ENCODE peak calls at places on chromosomes 3 and 15, in five cellular contexts. B is A549, G is HepG2, I is K562, Q is GM12878. Z is an unnamed sample.

GRCh38 chr3:60147249-60147648 is 1097.4 kb upstream of the CFAP20DC start:
- DNase-seq in B (no peak), I (no peak), G (no peak), Q (no peak), Z (peak)

GRCh38 chr3:86814918-86815655 is 175.9 kb downstream of the VGLL3 start:
- DNase-seq in G (no peak), I (no peak), Q (no peak), B (no peak), Z (no peak)

GRCh38 chr3:194711286-194711685 is 25.6 kb downstream of the FAM43A start:
- DNase-seq in G (no peak), I (no peak), B (no peak), Q (no peak), Z (no peak)

GRCh38 chr3:45365060-45365459 is 23.3 kb upstream of the LARS2 start:
- DNase-seq in G (no peak), I (no peak), Q (no peak), B (no peak), Z (no peak)

GRCh38 chr3:23202921-23203650 is at the start of gene UBE2E2:
- DNase-seq in I (peak), Q (no peak), G (no peak), B (peak), Z (peak)

GRCh38 chr3:149563114-149563513 is 88.6 kb downstream of the TM4SF4 start:
- DNase-seq in B (no peak), I (no peak), Q (no peak), G (no peak), Z (no peak)

GRCh38 chr3:123661973-123662372 is 77.1 kb upstream of the HACD2 start:
- DNase-seq in I (no peak), Q (no peak), G (no peak), B (no peak), Z (no peak)

GRCh38 chr3:17025594-17026139 is 140.9 kb downstream of the PLCL2 start:
- DNase-seq in B (no peak), G (no peak), I (no peak), Q (no peak), Z (no peak)

GRCh38 chr3:189276481-189277190 is 104.9 kb downstream of the TPRG1 start:
- DNase-seq in I (no peak), Q (no peak), B (no peak), G (no peak), Z (no peak)

GRCh38 chr15:80660114-80660513 is 35.0 kb upstream of the ABHD17C start:
- DNase-seq in B (peak), I (no peak), G (peak), Q (no peak), Z (peak)

GRCh38 chr15:99125061-99125990 is 20.4 kb downstream of the SYNM start:
- DNase-seq in G (no peak), B (no peak), I (no peak), Q (no peak), Z (no peak)

GRCh38 chr3:179853176-179853575 is 183.6 kb downstream of the PEX5L start:
- DNase-seq in B (no peak), Q (no peak), I (no peak), G (no peak), Z (no peak)

GRCh38 chr3:183824761-183825379 is 507 bp downstream of the MAP6D1 start:
- DNase-seq in I (no peak), B (peak), Q (no peak), G (no peak), Z (peak)

GRCh38 chr15:76150971-76151598 is 91.3 kb downstream of the TMEM266 start:
- DNase-seq in B (peak), G (peak), Q (peak), I (peak), Z (peak)

GRCh38 chr3:29202368-29202767 is 78.5 kb upstream of the RBMS3 start:
- DNase-seq in I (no peak), G (no peak), Q (no peak), B (no peak), Z (no peak)

GRCh38 chr3:60752800-60753199 is 498.5 kb downstream of the FHIT start:
- DNase-seq in I (no peak), Q (no peak), B (no peak), G (no peak), Z (no peak)

GRCh38 chr3:85081191-85081895 is 122.6 kb downstream of the CADM2 start:
- DNase-seq in B (no peak), Q (no peak), I (no peak), G (no peak), Z (no peak)

GRCh38 chr3:40477671-40478070 is 749 bp downstream of the ZNF619 start:
- DNase-seq in G (no peak), I (peak), Q (no peak), B (no peak), Z (no peak)

GRCh38 chr3:159418571-159419526 is 569.8 kb upstream of the IL12A start:
- DNase-seq in G (no peak), I (no peak), Q (no peak), B (no peak), Z (no peak)

GRCh38 chr3:195699860-195700259 is 20.9 kb upstream of the MUC20 start:
- DNase-seq in B (no peak), I (no peak), G (no peak), Q (no peak), Z (no peak)

GRCh38 chr15:99361541-99362185 is 110.4 kb downstream of the LRRC28 start:
- DNase-seq in B (no peak), I (peak), G (no peak), Q (no peak), Z (no peak)

DNA sequence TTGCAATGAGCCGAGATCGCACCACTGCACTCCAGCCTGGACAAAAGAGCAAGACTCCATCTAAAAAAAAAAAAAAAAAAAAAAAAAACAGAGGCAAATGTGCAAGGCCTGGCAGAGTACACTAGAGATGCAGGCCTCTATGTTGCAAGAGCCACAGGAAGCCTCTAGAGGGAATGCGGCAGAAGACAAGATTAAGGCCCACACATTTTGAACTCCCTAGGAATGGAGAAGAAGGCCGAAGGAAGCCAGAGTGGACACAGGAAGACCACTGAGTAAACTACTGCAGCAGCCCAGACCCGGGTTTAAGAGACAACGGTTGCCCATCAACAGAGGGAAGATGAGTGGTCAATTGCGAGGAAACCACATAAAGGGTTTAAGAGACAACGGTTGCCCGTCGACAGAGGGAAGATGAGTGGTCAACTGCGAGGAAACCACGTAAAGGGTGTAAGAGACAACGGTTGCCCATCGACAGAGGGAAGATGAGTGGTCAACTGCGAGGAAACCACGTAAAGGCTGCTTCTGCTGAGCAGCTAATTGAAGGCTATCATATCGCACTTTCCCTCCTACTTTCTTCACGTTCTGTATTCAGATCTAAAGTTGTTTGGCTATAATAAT is 14.6 kb downstream of the CHSY1 start:
- DNase-seq in Q (no peak), I (no peak), B (no peak), G (no peak), Z (no peak)
- TF ChIP-seq ESRRA in Q (no peak), I (no peak), B (no peak), G (no peak), Z (no peak)

DNA sequence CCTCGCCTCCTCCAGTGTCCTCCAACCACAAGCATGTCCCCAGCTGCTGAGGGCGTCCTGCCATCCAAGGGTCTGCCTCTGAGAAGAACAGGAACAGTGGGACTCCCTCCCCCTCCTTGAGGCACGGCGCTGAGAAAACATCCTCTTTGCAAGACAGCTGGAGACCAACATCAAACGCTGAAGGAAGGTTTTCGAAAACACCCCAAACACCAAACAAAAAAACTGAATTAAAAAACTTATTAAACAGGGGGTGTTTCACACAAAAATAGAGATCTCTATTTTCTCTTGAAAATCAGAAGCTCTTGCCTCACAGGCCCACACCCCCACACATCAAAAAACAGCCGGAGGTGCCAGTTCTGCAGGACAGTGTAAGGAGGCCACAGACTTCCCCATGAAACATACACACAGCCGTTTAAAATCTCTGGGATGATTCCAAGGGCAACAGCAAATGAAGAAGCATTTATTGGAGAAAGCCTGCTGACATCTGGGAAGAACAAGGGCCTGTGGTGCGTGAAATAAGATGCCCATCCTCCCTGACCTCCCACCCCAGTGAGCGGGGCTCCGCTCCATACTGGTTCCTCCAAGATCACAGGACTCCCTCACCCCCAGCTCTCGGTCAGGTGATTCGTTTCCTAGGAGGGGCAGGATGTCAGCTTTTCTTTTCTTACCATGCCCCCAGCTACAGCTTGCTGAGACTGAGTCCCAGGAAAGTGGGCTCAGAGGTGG is 71.3 kb downstream of the NUP210 start:
- DNase-seq in G (no peak), Q (no peak), I (no peak), B (no peak), Z (peak)
- TF ChIP-seq ESRRA in G (no peak), Q (no peak), I (no peak), B (no peak), Z (no peak)

GRCh38 chr3:157115069-157116006 is 44.6 kb downstream of the CCNL1 start:
- DNase-seq in Q (no peak), B (no peak), I (peak), G (no peak), Z (no peak)
- TF ChIP-seq ESRRA in Q (no peak), B (no peak), I (peak), G (no peak), Z (no peak)

GRCh38 chr15:65346856-65347598 is 30.8 kb downstream of the IGDCC3 start:
- DNase-seq in Q (no peak), I (no peak), G (no peak), B (no peak), Z (no peak)
- TF ChIP-seq ESRRA in Q (no peak), I (no peak), G (no peak), B (no peak), Z (no peak)

GRCh38 chr15:67103869-67104268 is 38.5 kb downstream of the SMAD3 start:
- DNase-seq in Q (no peak), I (no peak), G (no peak), B (no peak), Z (no peak)

GRCh38 chr15:67103432-67103831 is 38.0 kb downstream of the SMAD3 start:
- DNase-seq in Q (no peak), G (no peak), I (no peak), B (no peak), Z (no peak)

GRCh38 chr15:67100808-67101581 is 35.6 kb downstream of the SMAD3 start:
- DNase-seq in B (no peak), I (no peak), G (no peak), Q (peak), Z (no peak)

GRCh38 chr15:67103021-67103420 is 37.6 kb downstream of the SMAD3 start:
- DNase-seq in I (no peak), B (no peak), G (no peak), Q (no peak), Z (no peak)

DNA sequence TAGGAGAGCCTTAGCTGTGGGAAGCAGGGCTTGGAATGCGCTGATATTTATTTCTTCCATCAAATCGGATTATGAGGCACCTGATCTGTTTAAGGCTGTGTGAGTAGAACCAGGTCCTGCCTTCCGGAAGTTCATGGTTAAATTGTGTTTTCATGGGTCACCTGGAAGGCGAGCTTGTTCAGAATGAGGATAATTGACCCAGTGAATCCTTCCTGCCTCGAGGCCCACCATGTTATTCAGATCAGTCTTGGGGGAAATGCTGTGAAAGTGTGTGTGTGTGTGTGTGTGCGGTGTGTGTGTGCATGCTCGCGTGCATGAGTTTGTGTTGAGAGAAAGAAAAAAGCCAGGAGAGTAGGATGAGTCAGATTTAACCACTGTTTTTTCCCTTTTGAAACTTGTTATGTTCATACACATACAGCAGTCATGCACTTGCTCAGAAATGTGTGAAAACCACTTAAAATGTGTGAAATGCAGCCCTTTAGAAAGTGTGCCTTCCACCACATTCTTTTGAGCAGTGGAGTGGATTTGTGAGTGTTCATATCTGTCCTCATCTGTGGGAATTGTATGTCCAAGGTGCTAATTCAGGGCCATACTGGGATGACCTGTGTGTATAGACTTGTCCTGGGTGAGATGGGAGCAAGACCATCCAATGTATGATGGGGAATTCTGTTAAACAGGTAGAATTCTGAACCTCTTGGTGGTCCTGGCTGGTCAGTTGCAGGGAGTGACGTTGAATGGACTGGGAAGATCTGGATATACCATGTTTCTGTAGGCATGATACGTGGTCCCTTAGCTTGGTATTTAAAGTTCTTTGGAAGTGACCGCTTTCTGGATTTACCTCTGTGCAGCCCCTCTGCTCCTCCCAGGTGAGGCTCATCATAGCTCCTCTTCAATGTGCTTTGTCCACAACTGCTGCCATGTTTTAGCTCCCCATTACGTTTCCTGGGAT is 36.9 kb downstream of the SMAD3 start:
- DNase-seq in Q (peak), G (no peak), I (no peak), B (no peak), Z (no peak)
- TF ChIP-seq ESRRA in Q (no peak), G (no peak), I (no peak), B (no peak), Z (no peak)

GRCh38 chr15:84790676-84791075 is 26.5 kb upstream of the ALPK3 start:
- DNase-seq in I (no peak), Q (no peak), B (no peak), G (no peak), Z (no peak)
- TF ChIP-seq ESRRA in I (no peak), Q (no peak), B (no peak), G (no peak), Z (no peak)

DNA sequence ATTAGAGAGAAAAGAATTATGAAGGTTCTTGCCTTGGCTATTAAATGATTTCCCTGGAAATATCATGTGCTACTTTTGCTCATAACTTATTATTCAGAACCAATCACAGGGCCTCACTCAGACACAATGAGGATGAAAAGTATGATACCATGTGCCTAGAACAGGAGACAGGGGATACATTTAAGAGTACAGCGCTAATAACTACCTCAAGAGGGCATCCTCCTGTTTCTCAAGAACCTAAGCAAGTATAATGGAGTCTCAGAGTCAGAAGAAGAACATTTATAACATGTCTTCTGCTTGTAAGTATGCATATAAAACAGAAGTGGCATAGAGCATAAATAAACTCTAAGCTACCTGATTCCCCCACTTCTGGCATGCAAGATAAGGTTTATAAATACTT is 125.4 kb upstream of the MME start:
- DNase-seq in Q (no peak), G (no peak), B (no peak), I (peak), Z (no peak)
- TF ChIP-seq ESRRA in Q (no peak), G (no peak), B (no peak), I (no peak), Z (no peak)

DNA sequence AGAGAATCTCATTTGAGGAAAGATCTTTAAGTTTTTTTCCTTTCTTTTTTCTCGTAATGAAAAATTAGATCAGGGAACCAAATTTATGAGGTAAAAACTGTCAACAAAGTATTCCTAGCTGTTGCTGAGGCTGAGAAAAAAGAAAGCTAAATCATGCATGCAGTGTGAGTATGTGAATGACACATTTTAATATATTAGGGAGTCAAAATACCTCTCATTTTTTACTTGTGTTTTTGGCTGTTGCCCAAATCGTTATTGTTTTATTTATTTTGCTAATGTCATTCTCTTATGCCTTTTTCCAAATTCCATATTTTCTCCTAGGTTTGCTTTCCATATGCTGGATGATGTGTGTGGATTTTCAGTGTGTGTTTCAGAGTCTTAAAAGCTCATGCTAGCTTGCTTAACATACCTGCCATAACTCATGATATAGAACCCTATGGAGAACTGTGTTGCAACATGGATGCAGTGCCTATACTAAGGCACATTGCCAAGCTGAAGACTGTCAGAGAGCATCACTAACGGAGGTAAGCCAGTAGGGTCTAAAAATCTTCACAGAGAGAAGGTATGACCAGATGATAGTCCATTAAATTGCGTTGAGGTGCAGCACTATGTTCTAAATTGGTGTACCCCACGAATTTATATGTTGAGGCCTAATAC is 629.5 kb upstream of the KCNMB2 start:
- DNase-seq in Q (no peak), B (no peak), G (no peak), I (no peak), Z (no peak)
- TF ChIP-seq ESRRA in Q (no peak), B (no peak), G (no peak), I (no peak), Z (no peak)

GRCh38 chr15:92384391-92384790 is 9.3 kb upstream of the ST8SIA2 start:
- DNase-seq in G (no peak), B (no peak), I (no peak), Q (no peak), Z (no peak)

GRCh38 chr15:92383528-92384326 is 10.0 kb upstream of the ST8SIA2 start:
- DNase-seq in G (peak), Q (no peak), B (peak), I (peak), Z (peak)

DNA sequence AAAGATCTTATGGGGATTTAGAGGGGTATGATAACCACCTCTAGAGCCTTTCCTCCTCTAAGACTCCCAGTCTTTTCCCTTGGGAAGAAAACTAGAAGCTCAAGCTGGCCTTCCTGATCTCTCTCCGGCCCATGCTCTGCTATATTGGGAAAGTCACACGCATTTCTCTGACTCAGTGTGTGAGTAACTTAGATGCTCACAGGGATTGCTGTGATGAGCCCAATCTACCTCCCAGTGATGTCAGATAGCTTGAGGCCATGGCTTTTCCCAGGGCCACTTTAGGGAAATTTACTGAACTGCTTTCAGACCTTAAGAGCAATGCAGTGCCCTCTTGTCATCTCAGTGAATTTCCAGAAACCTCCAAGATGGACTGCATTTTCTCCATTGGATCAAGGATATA is 8.6 kb upstream of the ST8SIA2 start:
- DNase-seq in B (no peak), G (no peak), I (no peak), Q (no peak), Z (no peak)
- TF ChIP-seq ESRRA in B (no peak), G (no peak), I (no peak), Q (no peak), Z (no peak)